ENCODE peak calls at places on chromosome 14, in ten cellular contexts. B, Q, X, V, C, M, T, S, L and N are unnamed samples. For H3K36me3 and H3K27me3, the result is how much of the 10 kb centered on the place peaks cover.

GRCh38 chr14:105908481-105908911 is 382.1 kb downstream of the TMEM121 start:
- DNase-seq in B (no peak), Q (no peak), X (no peak), V (no peak), C (no peak), M (no peak), T (no peak), S (no peak), L (no peak), N (no peak)

GRCh38 chr14:32720927-32721326 is 217.8 kb upstream of the NPAS3 start:
- DNase-seq in B (no peak), Q (peak), X (no peak), V (no peak), C (peak), M (no peak), T (no peak), S (no peak), L (no peak), N (peak)

GRCh38 chr14:23728791-23729190 is 92.6 kb downstream of the DHRS2 start:
- DNase-seq in B (no peak), Q (no peak), X (no peak), V (no peak), C (no peak), M (no peak), T (no peak), S (no peak), L (no peak), N (no peak)

GRCh38 chr14:88554458-88555286 is at the start of gene PTPN21:
- DNase-seq in B (peak), Q (peak), X (no peak), V (peak), C (peak), M (no peak), T (peak), S (peak), L (no peak), N (peak)

GRCh38 chr14:98966465-98967162 is 305.4 kb downstream of the BCL11B start:
- DNase-seq in B (no peak), Q (no peak), X (no peak), V (no peak), C (peak), M (no peak), T (no peak), S (no peak), L (no peak), N (no peak)

GRCh38 chr14:91159182-91159581 is 45.3 kb downstream of the DGLUCY start:
- DNase-seq in B (no peak), Q (no peak), X (no peak), V (no peak), C (no peak), M (no peak), T (no peak), S (no peak), L (no peak), N (no peak)

GRCh38 chr14:70595443-70596185 is 4.8 kb downstream of the MED6 start:
- DNase-seq in B (no peak), Q (peak), X (no peak), V (no peak), C (peak), M (no peak), T (no peak), S (peak), L (no peak), N (peak)

GRCh38 chr14:102891556-102891955 is 30.9 kb upstream of the AMN start:
- DNase-seq in B (no peak), Q (peak), X (no peak), V (no peak), C (no peak), M (no peak), T (no peak), S (no peak), L (no peak), N (no peak)

GRCh38 chr14:91228112-91229004 is 16.1 kb downstream of the GPR68 start:
- DNase-seq in B (peak), Q (peak), X (no peak), V (no peak), C (peak), M (peak), T (peak), S (peak), L (peak), N (peak)

GRCh38 chr14:91877376-91877775 is 10.0 kb upstream of the TC2N start:
- DNase-seq in B (no peak), Q (no peak), X (no peak), V (no peak), C (no peak), M (no peak), T (no peak), S (no peak), L (no peak), N (no peak)

GRCh38 chr14:92964124-92965109 is 41.5 kb downstream of the CHGA start:
- DNase-seq in B (no peak), Q (no peak), X (no peak), V (no peak), C (no peak), M (no peak), T (no peak), S (no peak), L (no peak), N (no peak)

GRCh38 chr14:56686416-56686815 is 106.8 kb downstream of the TMEM260 start:
- DNase-seq in B (peak), Q (no peak), X (no peak), V (no peak), C (peak), M (no peak), T (peak), S (peak), L (no peak), N (no peak)

GRCh38 chr14:66487159-66487558 is 988 bp downstream of the CCDC196 start:
- DNase-seq in B (no peak), Q (no peak), X (no peak), V (no peak), C (no peak), M (no peak), T (no peak), S (no peak), L (no peak), N (no peak)

DNA sequence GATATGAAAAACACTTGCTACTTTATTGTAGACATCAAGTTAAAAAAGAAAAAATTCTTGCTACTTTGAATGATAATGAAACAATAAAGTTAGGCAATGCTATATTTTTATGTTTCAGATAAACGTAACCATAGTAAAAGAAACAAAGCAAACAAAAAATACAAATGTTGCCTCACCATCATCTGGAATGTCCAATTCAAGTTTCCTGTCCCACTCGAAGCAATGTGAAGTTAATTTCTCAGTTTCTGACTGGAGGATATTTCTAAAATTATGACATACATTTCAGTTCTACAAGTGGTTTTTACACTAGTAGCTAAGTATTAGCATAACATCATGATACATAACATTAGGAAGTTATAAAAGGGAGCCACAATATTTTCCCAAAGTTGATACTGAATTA is 20.9 kb downstream of the DLGAP5 start:
- DNase-seq in B (no peak), Q (no peak), X (no peak), V (no peak), C (no peak), M (no peak), T (no peak), S (no peak), L (no peak), N (no peak)
- H3K36me3 ChIP-seq in B (under half), Q (under half), X (under half), V (under half), C (under half), M (under half), T (under half), S (under half), L (under half), N (under half)

GRCh38 chr14:62674833-62675232 is 370.4 kb downstream of the KCNH5 start:
- DNase-seq in B (no peak), Q (no peak), X (no peak), V (no peak), C (peak), M (no peak), T (no peak), S (peak), L (no peak), N (peak)
- H3K27me3 ChIP-seq in B (under half), Q (under half), X (under half), V (under half), C (under half), M (under half), T (under half), S (under half), L (under half), N (under half)

GRCh38 chr14:64450255-64450654 is 15.0 kb upstream of the AKAP5 start:
- DNase-seq in B (no peak), Q (no peak), X (no peak), V (no peak), C (no peak), M (peak), T (no peak), S (no peak), L (no peak), N (no peak)
- H3K36me3 ChIP-seq in B (under half), Q (under half), X (under half), V (under half), C (under half), M (under half), T (under half), S (under half), L (under half), N (under half)

GRCh38 chr14:77268989-77269595 is 1.9 kb downstream of the NGB start:
- DNase-seq in B (no peak), Q (no peak), X (no peak), V (no peak), C (peak), M (no peak), T (peak), S (no peak), L (no peak), N (peak)

GRCh38 chr14:77272261-77272660 is 1.3 kb upstream of the NGB start:
- DNase-seq in B (no peak), Q (no peak), X (no peak), V (no peak), C (no peak), M (no peak), T (peak), S (no peak), L (no peak), N (no peak)

GRCh38 chr14:77273796-77274195 is 2.8 kb upstream of the NGB start:
- DNase-seq in B (no peak), Q (no peak), X (no peak), V (no peak), C (no peak), M (no peak), T (no peak), S (no peak), L (no peak), N (no peak)

GRCh38 chr14:77270361-77271112 is 469 bp downstream of the NGB start:
- DNase-seq in B (no peak), Q (no peak), X (no peak), V (no peak), C (no peak), M (no peak), T (peak), S (no peak), L (no peak), N (no peak)

DNA sequence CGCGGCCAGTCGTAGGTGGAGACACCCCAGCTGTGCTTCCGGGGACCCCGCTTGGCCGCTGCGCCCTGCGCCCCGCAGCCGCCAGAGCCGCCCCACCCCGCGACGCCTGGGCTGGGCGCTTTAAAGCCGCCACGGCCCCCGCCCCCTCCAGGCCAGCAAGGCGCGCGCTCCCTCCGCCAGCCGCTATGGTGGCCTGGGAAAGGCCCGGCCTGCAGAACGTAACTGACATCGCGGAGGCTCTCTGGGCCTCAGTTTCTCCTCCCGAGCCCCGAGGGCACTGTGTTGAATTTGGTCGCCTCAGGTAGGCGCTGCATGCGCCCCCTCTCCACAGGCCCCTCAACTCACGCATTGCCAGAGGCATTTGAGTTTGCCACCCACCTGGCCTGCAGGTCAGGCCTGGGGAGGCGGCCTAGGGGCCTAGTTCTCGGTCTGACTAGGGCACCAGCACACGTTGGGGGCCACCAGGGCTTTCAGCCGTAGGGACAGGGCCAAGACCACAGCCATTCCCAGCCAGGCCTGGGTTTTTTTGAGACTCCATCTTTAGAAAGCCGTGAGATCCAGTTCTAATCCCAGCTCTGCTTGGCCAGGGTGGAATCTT is at the start of gene NGB:
- DNase-seq in B (no peak), Q (no peak), X (no peak), V (no peak), C (no peak), M (no peak), T (peak), S (no peak), L (no peak), N (no peak)
- H3K27me3 ChIP-seq in B (under half), Q (under half), X (under half), V (under half), C (under half), M (under half), T (under half), S (under half), L (under half), N (under half)

GRCh38 chr14:74784634-74785033 is 21.5 kb downstream of the YLPM1 start:
- DNase-seq in B (no peak), Q (no peak), X (no peak), V (no peak), C (no peak), M (no peak), T (no peak), S (no peak), L (no peak), N (no peak)
- H3K36me3 ChIP-seq in B (half or more), Q (under half), X (under half), V (under half), C (under half), M (under half), T (under half), S (under half), L (under half), N (under half)

GRCh38 chr14:76641541-76641940 is 119.7 kb upstream of the VASH1 start:
- DNase-seq in B (no peak), Q (no peak), X (no peak), V (no peak), C (no peak), M (no peak), T (no peak), S (no peak), L (no peak), N (no peak)
- H3K27me3 ChIP-seq in B (half or more), Q (under half), X (under half), V (under half), C (under half), M (under half), T (under half), S (under half), L (under half), N (under half)

GRCh38 chr14:73903028-73903427 is 16.4 kb downstream of the ZNF410 start:
- DNase-seq in B (no peak), Q (no peak), X (no peak), V (no peak), C (no peak), M (no peak), T (no peak), S (no peak), L (no peak), N (no peak)
- H3K36me3 ChIP-seq in B (under half), Q (under half), X (under half), V (under half), C (under half), M (under half), T (under half), S (under half), L (under half), N (under half)

GRCh38 chr14:36529062-36529461 is 9.0 kb upstream of the NKX2-1 start:
- DNase-seq in B (no peak), Q (no peak), X (no peak), V (no peak), C (no peak), M (no peak), T (no peak), S (no peak), L (no peak), N (no peak)
- H3K27me3 ChIP-seq in B (under half), Q (under half), X (under half), V (under half), C (under half), M (under half), T (half or more), S (under half), L (under half), N (under half)